ENCODE peak calls at places on chromosomes 5 and 9, in seven cellular contexts. One of them, this sample, is unnamed.
A peak's percentile ranks its signal among the peaks of the same experiment; 100 is the strongest.

GRCh38 chr9:124209279-124209678 is 48.5 kb upstream of the NEK6 start:
- ATAC-seq in naive thymus-derived CD8-positive, alpha-beta T cell: no peak
- ATAC-seq in gastroesophageal sphincter: no peak
- ATAC-seq in activated CD8-positive, alpha-beta memory T cell treated with anti-CD3 and anti-CD28 coated beads, Interleukin-2, amount 10 ng/mL, durations not matched to agents 7 days and 5 days: no peak
- ATAC-seq in T-helper 17 cell: no peak
- ATAC-seq in Panc1: no peak
- ATAC-seq in lung: no peak
- ATAC-seq in this sample: no peak

GRCh38 chr5:179344301-179345178 is 721 bp downstream of the ADAMTS2 start:
- ATAC-seq in naive thymus-derived CD8-positive, alpha-beta T cell: no peak
- ATAC-seq in gastroesophageal sphincter: peak; percentile 30
- ATAC-seq in activated CD8-positive, alpha-beta memory T cell treated with anti-CD3 and anti-CD28 coated beads, Interleukin-2, amount 10 ng/mL, durations not matched to agents 7 days and 5 days: no peak
- ATAC-seq in T-helper 17 cell: no peak
- ATAC-seq in Panc1: peak; percentile 11
- ATAC-seq in lung: no peak
- ATAC-seq in this sample: no peak

GRCh38 chr5:100803391-100803790 is 99.7 kb downstream of the ST8SIA4 start:
- ATAC-seq in naive thymus-derived CD8-positive, alpha-beta T cell: no peak
- ATAC-seq in gastroesophageal sphincter: no peak
- ATAC-seq in activated CD8-positive, alpha-beta memory T cell treated with anti-CD3 and anti-CD28 coated beads, Interleukin-2, amount 10 ng/mL, durations not matched to agents 7 days and 5 days: no peak
- ATAC-seq in T-helper 17 cell: no peak
- ATAC-seq in Panc1: no peak
- ATAC-seq in lung: no peak
- ATAC-seq in this sample: no peak

GRCh38 chr9:129549139-129549538 is 71.8 kb downstream of the C9orf50 start:
- ATAC-seq in naive thymus-derived CD8-positive, alpha-beta T cell: no peak
- ATAC-seq in gastroesophageal sphincter: no peak
- ATAC-seq in activated CD8-positive, alpha-beta memory T cell treated with anti-CD3 and anti-CD28 coated beads, Interleukin-2, amount 10 ng/mL, durations not matched to agents 7 days and 5 days: no peak
- ATAC-seq in T-helper 17 cell: no peak
- ATAC-seq in Panc1: peak; percentile 17
- ATAC-seq in lung: no peak
- ATAC-seq in this sample: no peak

GRCh38 chr9:14302405-14302804 is 11.5 kb downstream of the NFIB start:
- ATAC-seq in naive thymus-derived CD8-positive, alpha-beta T cell: no peak
- ATAC-seq in gastroesophageal sphincter: no peak
- ATAC-seq in activated CD8-positive, alpha-beta memory T cell treated with anti-CD3 and anti-CD28 coated beads, Interleukin-2, amount 10 ng/mL, durations not matched to agents 7 days and 5 days: no peak
- ATAC-seq in T-helper 17 cell: no peak
- ATAC-seq in Panc1: no peak
- ATAC-seq in lung: peak; percentile 11
- ATAC-seq in this sample: no peak

GRCh38 chr9:75128535-75128934 is 40.2 kb downstream of the OSTF1 start:
- ATAC-seq in naive thymus-derived CD8-positive, alpha-beta T cell: no peak
- ATAC-seq in gastroesophageal sphincter: no peak
- ATAC-seq in activated CD8-positive, alpha-beta memory T cell treated with anti-CD3 and anti-CD28 coated beads, Interleukin-2, amount 10 ng/mL, durations not matched to agents 7 days and 5 days: peak; percentile 86
- ATAC-seq in T-helper 17 cell: peak; percentile 35
- ATAC-seq in Panc1: no peak
- ATAC-seq in lung: no peak
- ATAC-seq in this sample: no peak

GRCh38 chr9:129483467-129484324 is 137.2 kb downstream of the C9orf50 start:
- ATAC-seq in naive thymus-derived CD8-positive, alpha-beta T cell: peak; percentile 46
- ATAC-seq in gastroesophageal sphincter: peak; percentile 55
- ATAC-seq in activated CD8-positive, alpha-beta memory T cell treated with anti-CD3 and anti-CD28 coated beads, Interleukin-2, amount 10 ng/mL, durations not matched to agents 7 days and 5 days: no peak
- ATAC-seq in T-helper 17 cell: peak; percentile 39
- ATAC-seq in Panc1: peak; percentile 5
- ATAC-seq in lung: peak; percentile 14
- ATAC-seq in this sample: peak; percentile 45

GRCh38 chr9:129802833-129803678 is at the start of gene TOR1B:
- ATAC-seq in naive thymus-derived CD8-positive, alpha-beta T cell: peak; percentile 94
- ATAC-seq in gastroesophageal sphincter: peak; percentile 99
- ATAC-seq in activated CD8-positive, alpha-beta memory T cell treated with anti-CD3 and anti-CD28 coated beads, Interleukin-2, amount 10 ng/mL, durations not matched to agents 7 days and 5 days: peak; percentile 94
- ATAC-seq in T-helper 17 cell: peak; percentile 93
- ATAC-seq in Panc1: peak; percentile 99
- ATAC-seq in lung: peak; percentile 96
- ATAC-seq in this sample: peak; percentile 96

GRCh38 chr9:133926165-133926856 is 65.8 kb downstream of the VAV2 start:
- ATAC-seq in naive thymus-derived CD8-positive, alpha-beta T cell: no peak
- ATAC-seq in gastroesophageal sphincter: no peak
- ATAC-seq in activated CD8-positive, alpha-beta memory T cell treated with anti-CD3 and anti-CD28 coated beads, Interleukin-2, amount 10 ng/mL, durations not matched to agents 7 days and 5 days: no peak
- ATAC-seq in T-helper 17 cell: no peak
- ATAC-seq in Panc1: no peak
- ATAC-seq in lung: no peak
- ATAC-seq in this sample: no peak

GRCh38 chr5:113270081-113270480 is 164.7 kb downstream of the TSSK1B start:
- ATAC-seq in naive thymus-derived CD8-positive, alpha-beta T cell: no peak
- ATAC-seq in gastroesophageal sphincter: no peak
- ATAC-seq in activated CD8-positive, alpha-beta memory T cell treated with anti-CD3 and anti-CD28 coated beads, Interleukin-2, amount 10 ng/mL, durations not matched to agents 7 days and 5 days: no peak
- ATAC-seq in T-helper 17 cell: no peak
- ATAC-seq in Panc1: no peak
- ATAC-seq in lung: no peak
- ATAC-seq in this sample: no peak

GRCh38 chr9:132896906-132897305 is 18.2 kb downstream of the SPACA9 start:
- ATAC-seq in naive thymus-derived CD8-positive, alpha-beta T cell: no peak
- ATAC-seq in gastroesophageal sphincter: no peak
- ATAC-seq in activated CD8-positive, alpha-beta memory T cell treated with anti-CD3 and anti-CD28 coated beads, Interleukin-2, amount 10 ng/mL, durations not matched to agents 7 days and 5 days: no peak
- ATAC-seq in T-helper 17 cell: no peak
- ATAC-seq in Panc1: no peak
- ATAC-seq in lung: no peak
- ATAC-seq in this sample: no peak